ENCODE peak calls at places on chromosome 5, in seven cellular contexts. A is K562, O is SK-N-SH, G is H1, T is GM12878, E is GM12892, J is HepG2. S is an unnamed sample.
A peak's percentile ranks its signal among the peaks of the same experiment; 100 is the strongest.

GRCh38 chr5:5343581-5343980 is 78.9 kb upstream of the ICE1 start:
- DNase-seq in A (no peak), O (no peak), G (no peak), T (no peak), E (no peak), J (no peak), S (no peak)

GRCh38 chr5:138659561-138659960 is 84.4 kb upstream of the HSPA9 start:
- DNase-seq in A (no peak), O (no peak), G (no peak), T (no peak), E (no peak), J (no peak), S (no peak)

GRCh38 chr5:55172051-55172899 is 702 bp downstream of the CDC20B start:
- DNase-seq in A (peak; percentile 75), O (peak; percentile 79), G (no peak), T (peak; percentile 45), E (no peak), J (peak; percentile 80), S (peak; percentile 47)

GRCh38 chr5:127011151-127011550 is 19.2 kb downstream of the MARCHF3 start:
- DNase-seq in A (no peak), O (no peak), G (no peak), T (no peak), E (no peak), J (no peak), S (no peak)

GRCh38 chr5:72586788-72587530 is 79.7 kb upstream of the ZNF366 start:
- DNase-seq in A (no peak), O (no peak), G (no peak), T (no peak), E (no peak), J (no peak), S (no peak)

GRCh38 chr5:7927466-7928375 is 58.8 kb downstream of the MTRR start:
- DNase-seq in A (peak; percentile 76), O (peak; percentile 68), G (peak; percentile 76), T (no peak), E (peak; percentile 41), J (peak; percentile 39), S (peak; percentile 36)

GRCh38 chr5:169050146-169050571 is 250.8 kb downstream of the SLIT3 start:
- DNase-seq in A (no peak), O (no peak), G (no peak), T (no peak), E (no peak), J (no peak), S (no peak)

GRCh38 chr5:176768174-176768970 is 42.0 kb upstream of the UNC5A start:
- DNase-seq in A (no peak), O (no peak), G (peak; percentile 33), T (no peak), E (no peak), J (no peak), S (no peak)

GRCh38 chr5:107444327-107444726 is 226.4 kb downstream of the EFNA5 start:
- DNase-seq in A (no peak), O (no peak), G (no peak), T (no peak), E (no peak), J (no peak), S (no peak)

GRCh38 chr5:58276431-58276830 is 183.5 kb downstream of the PLK2 start:
- DNase-seq in A (no peak), O (no peak), G (no peak), T (no peak), E (no peak), J (no peak), S (no peak)

GRCh38 chr5:158273035-158273434 is 414.1 kb upstream of the CLINT1 start:
- DNase-seq in A (no peak), O (no peak), G (no peak), T (no peak), E (no peak), J (no peak), S (no peak)

GRCh38 chr5:196350-196749 is 5.1 kb downstream of the LRRC14B start:
- DNase-seq in A (no peak), O (no peak), G (no peak), T (no peak), E (no peak), J (no peak), S (no peak)

GRCh38 chr5:157444224-157444623 is 15.8 kb upstream of the NIPAL4 start:
- DNase-seq in A (no peak), O (no peak), G (no peak), T (no peak), E (no peak), J (no peak), S (no peak)

DNA sequence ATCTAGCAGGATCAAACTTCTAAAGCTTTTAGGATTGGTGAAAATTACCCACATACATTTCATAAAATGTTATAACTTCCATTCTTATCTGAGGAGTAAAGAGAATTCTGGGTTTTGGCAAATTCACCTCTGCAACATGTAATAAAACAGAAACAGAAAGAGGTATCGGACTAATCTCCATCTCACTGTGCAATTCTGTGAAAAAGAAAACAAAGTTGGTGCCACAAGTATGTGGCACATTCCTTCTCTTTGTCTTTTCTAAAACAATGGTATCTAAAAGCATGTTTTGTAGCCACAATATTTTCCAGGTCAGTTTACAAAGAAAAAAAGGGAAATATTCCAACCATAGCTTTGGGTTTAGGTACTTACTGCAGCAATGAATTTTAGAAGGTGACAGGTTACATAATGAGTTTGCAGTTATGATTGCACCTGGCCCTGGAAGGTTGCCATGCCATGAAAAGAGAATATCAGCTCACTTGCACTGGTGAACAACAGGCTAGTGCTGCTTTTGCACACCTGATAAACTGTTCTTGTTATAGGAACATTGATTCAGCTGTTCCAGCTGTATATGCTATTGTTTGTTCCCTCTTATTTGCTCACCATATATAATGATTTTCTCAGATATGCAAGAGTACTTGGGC is 491.3 kb upstream of the MEF2C start:
- DNase-seq in A (no peak), O (no peak), G (no peak), T (no peak), E (no peak), J (no peak), S (no peak)
- TF ChIP-seq TAF1 in A (no peak), O (no peak), G (no peak), T (no peak), E (no peak), J (no peak), S (no peak)

GRCh38 chr5:116371431-116371830 is 203.2 kb downstream of the SEMA6A start:
- DNase-seq in A (no peak), O (no peak), G (no peak), T (no peak), E (no peak), J (peak; percentile 62), S (no peak)

GRCh38 chr5:116372931-116373597 is 201.6 kb downstream of the SEMA6A start:
- DNase-seq in A (no peak), O (no peak), G (no peak), T (peak; percentile 53), E (no peak), J (no peak), S (no peak)

GRCh38 chr5:116371935-116372334 is 202.7 kb downstream of the SEMA6A start:
- DNase-seq in A (no peak), O (no peak), G (no peak), T (no peak), E (no peak), J (peak; percentile 30), S (no peak)

GRCh38 chr5:116370149-116370548 is 204.5 kb downstream of the SEMA6A start:
- DNase-seq in A (no peak), O (no peak), G (no peak), T (no peak), E (no peak), J (no peak), S (no peak)

DNA sequence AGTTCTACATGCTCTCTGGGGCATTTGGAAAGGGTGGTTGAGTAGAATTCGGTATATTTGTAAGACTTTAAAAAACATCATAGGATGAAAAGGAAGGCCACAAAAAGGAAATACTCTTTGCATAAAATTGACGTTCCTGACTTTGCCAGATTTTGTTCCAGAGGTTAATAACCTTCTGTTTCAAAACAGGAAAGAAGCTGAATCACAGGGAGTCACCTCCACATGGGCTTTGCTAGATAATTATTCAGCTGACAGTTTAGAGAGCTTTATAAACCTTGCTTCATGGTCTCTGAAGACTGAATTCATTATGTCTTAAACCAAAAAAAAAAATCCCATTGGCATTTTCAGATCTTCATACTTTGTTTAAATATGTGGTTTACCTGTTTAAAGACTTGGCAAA is 203.7 kb downstream of the SEMA6A start:
- DNase-seq in A (no peak), O (no peak), G (no peak), T (no peak), E (no peak), J (no peak), S (no peak)
- TF ChIP-seq POLR2AphosphoS5 in A (no peak), O (no peak), G (no peak), T (no peak), E (no peak), J (no peak), S (no peak)

GRCh38 chr5:149185067-149185466 is 43.8 kb downstream of the ABLIM3 start:
- DNase-seq in A (no peak), O (no peak), G (no peak), T (no peak), E (no peak), J (no peak), S (no peak)

GRCh38 chr5:149181702-149182101 is 40.4 kb downstream of the ABLIM3 start:
- DNase-seq in A (no peak), O (no peak), G (no peak), T (no peak), E (no peak), J (no peak), S (no peak)

GRCh38 chr5:149182241-149182640 is 40.9 kb downstream of the ABLIM3 start:
- DNase-seq in A (no peak), O (no peak), G (no peak), T (no peak), E (no peak), J (no peak), S (no peak)

GRCh38 chr5:149188383-149188782 is 47.1 kb downstream of the ABLIM3 start:
- DNase-seq in A (no peak), O (no peak), G (no peak), T (no peak), E (no peak), J (no peak), S (no peak)

GRCh38 chr5:149186506-149186905 is 45.2 kb downstream of the ABLIM3 start:
- DNase-seq in A (no peak), O (no peak), G (no peak), T (no peak), E (no peak), J (no peak), S (no peak)
- TF ChIP-seq TAF1 in A (no peak), O (no peak), G (no peak), T (no peak), E (no peak), J (no peak), S (no peak)

GRCh38 chr5:32156635-32157034 is 17.5 kb downstream of the GOLPH3 start:
- DNase-seq in A (no peak), O (no peak), G (peak; percentile 66), T (no peak), E (no peak), J (no peak), S (no peak)

GRCh38 chr5:32151198-32151597 is 22.9 kb downstream of the GOLPH3 start:
- DNase-seq in A (no peak), O (no peak), G (no peak), T (no peak), E (no peak), J (no peak), S (no peak)

GRCh38 chr5:32157078-32157477 is 17.0 kb downstream of the GOLPH3 start:
- DNase-seq in A (no peak), O (no peak), G (no peak), T (no peak), E (no peak), J (no peak), S (no peak)

GRCh38 chr5:32155211-32155610 is 18.9 kb downstream of the GOLPH3 start:
- DNase-seq in A (no peak), O (no peak), G (no peak), T (no peak), E (no peak), J (no peak), S (no peak)

GRCh38 chr5:32153723-32154122 is 20.4 kb downstream of the GOLPH3 start:
- DNase-seq in A (no peak), O (no peak), G (no peak), T (no peak), E (no peak), J (no peak), S (no peak)
- TF ChIP-seq POLR2AphosphoS5 in A (no peak), O (no peak), G (no peak), T (no peak), E (no peak), J (no peak), S (no peak)